ENCODE peak calls at places on chromosomes 4 and X, in nine cellular contexts. C is CD4-positive, alpha-beta memory T cell; S is adrenal gland; Y is non-pigmented ciliary epithelial cell; B is heart right ventricle; Z is cardiac fibroblast; G is Peyer's patch; P is central memory CD8-positive, alpha-beta T cell; D is Daoy. O is an unnamed sample.

GRCh38 chrX:104428231-104428630 is 137.8 kb upstream of the IL1RAPL2 start:
- DNase-seq in C (no peak), S (no peak), Y (no peak), B (no peak), Z (no peak), G (no peak), P (no peak), D (no peak), O (no peak)

GRCh38 chr4:39621582-39621981 is 17.1 kb downstream of the SMIM14 start:
- DNase-seq in C (no peak), S (peak; percentile 89), Y (no peak), B (peak; percentile 20), Z (peak; percentile 82), G (no peak), P (no peak), D (peak; percentile 94), O (no peak)

GRCh38 chrX:46904626-46905025 is 7.6 kb upstream of the JADE3 start:
- DNase-seq in C (no peak), S (no peak), Y (no peak), B (no peak), Z (no peak), G (no peak), P (no peak), D (no peak), O (no peak)

GRCh38 chrX:70479970-70480659 is 35.5 kb downstream of the DLG3 start:
- DNase-seq in C (no peak), S (peak; percentile 51), Y (no peak), B (peak; percentile 29), Z (peak; percentile 23), G (no peak), P (no peak), D (peak; percentile 51), O (no peak)

GRCh38 chr4:53914313-53915016 is 149.9 kb downstream of the CHIC2 start:
- DNase-seq in C (no peak), S (no peak), Y (peak; percentile 73), B (no peak), Z (peak; percentile 81), G (no peak), P (no peak), D (peak; percentile 32), O (no peak)

GRCh38 chr4:158033416-158033863 is 139.4 kb downstream of the GASK1B start:
- DNase-seq in C (no peak), S (no peak), Y (no peak), B (peak; percentile 29), Z (peak; percentile 78), G (no peak), P (no peak), D (peak; percentile 24), O (no peak)

GRCh38 chr4:6337331-6337935 is 67.8 kb downstream of the WFS1 start:
- DNase-seq in C (no peak), S (no peak), Y (no peak), B (no peak), Z (no peak), G (no peak), P (no peak), D (no peak), O (no peak)

GRCh38 chrX:24657671-24658410 is 10.7 kb upstream of the PCYT1B start:
- DNase-seq in C (no peak), S (no peak), Y (no peak), B (no peak), Z (no peak), G (no peak), P (no peak), D (no peak), O (no peak)

GRCh38 chrX:138925330-138925729 is 213.8 kb upstream of the FGF13 start:
- DNase-seq in C (no peak), S (peak; percentile 59), Y (peak; percentile 82), B (no peak), Z (peak; percentile 20), G (no peak), P (no peak), D (peak; percentile 67), O (no peak)

O was measured in activated CD8-positive, alpha-beta T cell treated with anti-CD3 and anti-CD28 coated beads, Interleukin-2, amount 10 ng/mL, durations not matched to agents 7 days and 5 days.